ENCODE peak calls at places on chromosome 16, in eight cellular contexts. H is brain microvascular endothelial cell, P is AG10803, X is IMR-90, F is heart right ventricle, R is left ventricle myocardium inferior, Q is right lobe of liver, K is upper lobe of right lung. L is an unnamed sample.

GRCh38 chr16:81730090-81731051 is 48.7 kb upstream of the PLCG2 start:
- DNase-seq in H (peak), P (peak), X (peak), F (peak), R (peak), Q (peak), K (peak), L (peak)

GRCh38 chr16:4947722-4948503 is 10.2 kb upstream of the SEC14L5 start:
- DNase-seq in H (no peak), P (no peak), X (no peak), F (no peak), R (no peak), Q (no peak), K (no peak), L (no peak)

GRCh38 chr16:81401035-81401950 is 43.3 kb upstream of the CMIP start:
- DNase-seq in H (peak), P (peak), X (peak), F (peak), R (no peak), Q (peak), K (no peak), L (peak)

GRCh38 chr16:14490281-14490680 is 139.8 kb downstream of the PARN start:
- DNase-seq in H (no peak), P (no peak), X (no peak), F (no peak), R (no peak), Q (no peak), K (no peak), L (no peak)

GRCh38 chr16:25626172-25626571 is 65.6 kb upstream of the HS3ST4 start:
- DNase-seq in H (no peak), P (no peak), X (no peak), F (no peak), R (no peak), Q (no peak), K (no peak), L (no peak)

GRCh38 chr16:48123104-48123788 is 32.5 kb downstream of the ABCC12 start:
- DNase-seq in H (peak), P (peak), X (peak), F (no peak), R (no peak), Q (no peak), K (no peak), L (peak)

GRCh38 chr16:81096715-81097208 is 567 bp upstream of the GCSH start:
- DNase-seq in H (no peak), P (no peak), X (no peak), F (no peak), R (no peak), Q (no peak), K (no peak), L (no peak)

GRCh38 chr16:71811261-71811803 is 2.7 kb upstream of the AP1G1 start:
- DNase-seq in H (no peak), P (peak), X (peak), F (no peak), R (no peak), Q (no peak), K (no peak), L (peak)

GRCh38 chr16:35150805-35151312 is 1691.4 kb downstream of the TP53TG3F start:
- DNase-seq in H (no peak), P (no peak), X (no peak), F (no peak), R (no peak), Q (no peak), K (no peak), L (no peak)

GRCh38 chr16:4610011-4611005 is 4.4 kb downstream of the UBALD1 start:
- DNase-seq in H (no peak), P (no peak), X (no peak), F (no peak), R (no peak), Q (no peak), K (no peak), L (no peak)

GRCh38 chr16:11306997-11307638 is 26.0 kb upstream of the PRM1 start:
- DNase-seq in H (no peak), P (no peak), X (no peak), F (no peak), R (no peak), Q (no peak), K (no peak), L (no peak)

GRCh38 chr16:74868501-74868900 is 93.9 kb upstream of the FA2H start:
- DNase-seq in H (peak), P (peak), X (peak), F (peak), R (no peak), Q (no peak), K (no peak), L (peak)

GRCh38 chr16:4461250-4462085 is 13.0 kb downstream of the NMRAL1 start:
- DNase-seq in H (no peak), P (no peak), X (no peak), F (no peak), R (no peak), Q (no peak), K (no peak), L (no peak)

GRCh38 chr16:22098538-22099255 is 6.4 kb downstream of the VWA3A start:
- DNase-seq in H (peak), P (peak), X (peak), F (peak), R (no peak), Q (no peak), K (no peak), L (peak)

GRCh38 chr16:77194295-77195231 is 3.6 kb downstream of the MON1B start:
- DNase-seq in H (no peak), P (no peak), X (no peak), F (no peak), R (no peak), Q (no peak), K (no peak), L (no peak)

GRCh38 chr16:69448470-69449193 is 24.2 kb downstream of the CYB5B start:
- DNase-seq in H (no peak), P (peak), X (peak), F (no peak), R (no peak), Q (no peak), K (no peak), L (peak)

GRCh38 chr16:55700961-55701360 is 45.2 kb downstream of the SLC6A2 start:
- DNase-seq in H (no peak), P (no peak), X (no peak), F (no peak), R (no peak), Q (no peak), K (no peak), L (peak)

GRCh38 chr16:66924527-66925321 is 611 bp downstream of the RRAD start:
- DNase-seq in H (no peak), P (no peak), X (no peak), F (no peak), R (peak), Q (peak), K (peak), L (no peak)

GRCh38 chr16:80500116-80500859 is 40.5 kb upstream of the DYNLRB2 start:
- DNase-seq in H (no peak), P (no peak), X (no peak), F (no peak), R (no peak), Q (no peak), K (no peak), L (no peak)

GRCh38 chr16:49443576-49443975 is 70.0 kb downstream of the C16orf78 start:
- DNase-seq in H (no peak), P (no peak), X (no peak), F (no peak), R (no peak), Q (no peak), K (no peak), L (no peak)

GRCh38 chr16:13379266-13379665 is 477.9 kb downstream of the SHISA9 start:
- DNase-seq in H (no peak), P (no peak), X (no peak), F (no peak), R (no peak), Q (no peak), K (no peak), L (no peak)

GRCh38 chr16:14549789-14550153 is 80.3 kb downstream of the PARN start:
- DNase-seq in H (no peak), P (no peak), X (no peak), F (peak), R (no peak), Q (no peak), K (no peak), L (no peak)

GRCh38 chr16:3640632-3641501 is 13.6 kb upstream of the DNASE1 start:
- DNase-seq in H (no peak), P (no peak), X (no peak), F (no peak), R (no peak), Q (no peak), K (peak), L (no peak)

GRCh38 chr16:31696968-31697743 is 169.5 kb downstream of the AHSP start:
- DNase-seq in H (peak), P (peak), X (peak), F (no peak), R (no peak), Q (no peak), K (no peak), L (peak)

GRCh38 chr16:55561319-55561848 is 5.1 kb upstream of the CAPNS2 start:
- DNase-seq in H (no peak), P (no peak), X (no peak), F (no peak), R (no peak), Q (no peak), K (no peak), L (no peak)

GRCh38 chr16:75053791-75054555 is 55.1 kb downstream of the ZNRF1 start:
- DNase-seq in H (no peak), P (no peak), X (no peak), F (peak), R (peak), Q (peak), K (no peak), L (no peak)

GRCh38 chr16:11060364-11060763 is 116.0 kb downstream of the CLEC16A start:
- DNase-seq in H (no peak), P (no peak), X (no peak), F (no peak), R (no peak), Q (no peak), K (no peak), L (no peak)

DNA sequence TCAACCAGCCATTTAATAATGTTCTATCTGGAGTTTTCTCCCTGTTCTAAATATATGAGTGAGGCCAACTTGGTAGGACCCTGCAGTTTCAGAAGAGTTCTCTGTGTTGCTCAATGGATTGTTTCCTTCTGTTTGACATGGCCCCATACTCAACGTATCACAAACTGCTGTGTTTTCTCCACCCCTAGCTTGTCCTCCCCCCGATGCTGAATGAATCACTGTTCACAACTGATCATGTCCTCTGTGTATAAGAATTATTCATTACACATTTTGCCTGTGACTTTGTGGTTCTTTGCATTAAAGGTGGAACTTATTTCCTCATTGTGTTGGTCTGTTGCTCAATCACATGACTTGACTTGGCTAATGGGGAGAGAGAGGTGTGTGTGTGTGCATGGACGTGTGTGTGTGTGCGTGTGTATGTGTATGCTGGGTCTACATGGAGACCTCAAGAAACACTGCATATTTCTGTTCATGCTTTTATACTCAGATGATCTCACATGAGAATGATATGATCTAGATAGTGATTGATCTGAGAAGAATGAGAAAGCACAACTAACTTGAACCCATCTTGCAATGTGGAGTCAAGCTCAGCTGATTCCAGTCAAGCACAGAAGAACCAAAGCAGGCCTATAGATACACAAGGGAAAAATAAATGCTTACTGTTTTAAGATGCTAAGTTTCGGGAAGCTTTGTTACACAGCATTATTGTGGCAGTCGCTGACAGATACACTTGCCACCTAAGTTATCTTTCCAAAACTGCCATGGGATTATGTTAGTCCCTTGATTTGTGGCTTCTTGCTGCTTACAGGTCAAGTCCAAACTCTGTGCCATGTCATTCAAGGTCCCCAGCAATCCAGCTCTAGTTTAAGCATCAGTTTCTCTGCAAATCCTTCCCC is 167.8 kb upstream of the ZFHX3 start:
- DNase-seq in H (peak), P (no peak), X (peak), F (no peak), R (no peak), Q (no peak), K (no peak), L (peak)
- H3K4me3 ChIP-seq in H (no peak), P (no peak), X (no peak), F (no peak), R (no peak), Q (no peak), K (no peak), L (no peak)

GRCh38 chr16:29311636-29312344 is 94.7 kb downstream of the NPIPB11 start:
- DNase-seq in H (no peak), P (no peak), X (no peak), F (no peak), R (no peak), Q (no peak), K (no peak), L (no peak)

GRCh38 chr16:29313559-29313887 is 93.0 kb downstream of the NPIPB11 start:
- DNase-seq in H (no peak), P (no peak), X (no peak), F (no peak), R (no peak), Q (no peak), K (no peak), L (no peak)

GRCh38 chr16:29308644-29309546 is 97.6 kb downstream of the NPIPB11 start:
- DNase-seq in H (no peak), P (no peak), X (no peak), F (no peak), R (no peak), Q (no peak), K (no peak), L (no peak)

GRCh38 chr16:29312835-29313558 is 93.5 kb downstream of the NPIPB11 start:
- DNase-seq in H (no peak), P (no peak), X (no peak), F (no peak), R (no peak), Q (no peak), K (no peak), L (no peak)

DNA sequence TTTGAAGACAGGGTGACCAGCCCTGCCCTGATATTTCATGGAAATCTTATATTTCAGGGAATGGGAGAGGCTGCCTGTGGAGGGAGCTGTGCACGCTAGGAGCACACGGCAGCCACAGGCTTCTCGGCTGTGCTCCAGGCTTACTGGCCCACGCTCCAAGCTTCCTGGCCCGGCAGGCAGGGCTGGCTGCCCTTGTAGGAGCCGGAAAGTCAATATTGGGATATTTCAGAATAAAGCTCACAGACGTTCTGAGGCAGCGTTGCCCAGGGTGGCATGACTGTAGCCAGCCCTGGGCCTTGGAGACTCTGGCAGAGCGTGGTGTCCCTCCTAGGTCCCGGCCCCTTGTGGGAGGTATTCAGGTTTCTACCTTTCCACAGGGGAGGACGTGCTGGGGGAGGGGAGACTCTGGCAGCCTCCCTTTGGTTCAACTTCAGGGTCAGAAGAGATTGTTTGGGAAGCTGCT is 95.6 kb downstream of the NPIPB11 start:
- DNase-seq in H (no peak), P (peak), X (no peak), F (no peak), R (no peak), Q (peak), K (no peak), L (no peak)
- TF ChIP-seq CTCF in H (peak), P (peak), X (no peak), F (no peak), R (peak), Q (peak), K (peak), L (no peak)

GRCh38 chr16:57630931-57631845 is 2.8 kb downstream of the ADGRG1 start:
- DNase-seq in H (no peak), P (no peak), X (no peak), F (no peak), R (no peak), Q (no peak), K (no peak), L (no peak)
- H3K4me3 ChIP-seq in H (no peak), P (no peak), X (no peak), F (peak), R (peak), Q (no peak), K (no peak), L (no peak)

GRCh38 chr16:53546988-53547391 is 44.0 kb upstream of the AKTIP start:
- DNase-seq in H (peak), P (no peak), X (peak), F (no peak), R (no peak), Q (no peak), K (no peak), L (peak)
- TF ChIP-seq CTCF in H (peak), P (no peak), X (no peak), F (peak), R (peak), Q (peak), K (peak), L (peak)

GRCh38 chr16:87712184-87712822 is 53.5 kb downstream of the KLHDC4 start:
- DNase-seq in H (no peak), P (no peak), X (no peak), F (no peak), R (no peak), Q (no peak), K (no peak), L (no peak)
- H3K4me3 ChIP-seq in H (no peak), P (no peak), X (no peak), F (no peak), R (no peak), Q (no peak), K (no peak), L (no peak)

DNA sequence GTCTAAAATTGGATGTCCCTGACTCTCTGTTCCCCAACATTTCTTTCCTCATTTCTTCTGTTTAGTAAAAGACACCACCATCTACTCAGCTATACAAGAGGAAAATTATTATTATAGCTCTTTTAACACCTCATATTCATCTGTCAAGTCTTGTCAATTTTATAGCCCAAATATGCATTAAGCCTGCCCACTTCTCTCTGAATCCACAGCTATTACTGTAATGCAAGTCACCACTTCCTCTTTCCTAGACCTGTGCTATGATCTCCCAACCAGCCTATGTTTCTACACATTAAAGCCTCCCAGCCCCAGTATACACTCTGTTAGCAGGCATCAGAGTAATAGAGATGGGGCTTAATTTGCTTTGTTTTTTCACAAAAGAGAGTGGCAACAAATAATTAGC is 252.9 kb downstream of the GRIN2A start:
- DNase-seq in H (no peak), P (no peak), X (no peak), F (no peak), R (no peak), Q (no peak), K (no peak), L (no peak)
- TF ChIP-seq CTCF in H (no peak), P (no peak), X (no peak), F (no peak), R (no peak), Q (no peak), K (no peak), L (no peak)

DNA sequence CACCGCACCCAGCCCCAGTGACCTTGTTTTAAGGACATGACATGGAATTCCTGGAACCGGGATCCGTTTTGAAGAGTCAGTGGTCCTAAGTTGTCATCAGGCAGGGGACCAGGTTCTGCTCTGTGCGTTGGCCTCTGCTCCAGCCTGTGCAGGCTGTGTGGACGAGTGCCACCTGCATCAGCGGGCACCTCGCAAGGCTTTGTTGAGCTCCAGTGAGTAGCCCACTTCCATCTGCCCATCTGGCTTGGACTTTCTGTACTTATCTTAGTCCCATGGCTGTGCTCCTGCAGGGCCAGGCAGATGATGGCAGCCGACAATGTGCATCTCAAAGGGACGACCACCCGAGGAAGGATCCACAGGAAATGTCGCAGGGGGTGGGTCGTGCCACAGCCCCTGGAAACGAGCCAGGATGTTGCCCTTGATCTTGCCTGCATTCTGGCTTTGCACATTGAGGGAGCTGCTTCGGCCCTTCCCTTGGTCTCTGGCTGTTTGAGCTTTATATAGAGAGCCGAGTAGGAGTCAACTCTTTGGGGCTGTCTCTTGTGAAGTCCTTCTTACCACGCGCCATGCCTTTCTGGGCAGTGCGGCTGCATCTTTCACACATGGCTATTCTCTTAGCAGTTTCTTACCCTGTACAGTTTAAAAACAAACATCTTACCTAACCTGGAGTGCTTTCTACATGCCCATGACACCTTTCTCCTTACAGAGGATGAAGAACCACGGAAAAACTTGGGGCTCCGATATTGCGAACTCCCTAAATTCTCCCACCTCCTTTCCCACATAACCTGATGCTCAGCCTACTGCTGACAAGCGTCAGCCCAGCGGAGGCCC is 18.3 kb downstream of the KIAA0513 start:
- DNase-seq in H (no peak), P (no peak), X (no peak), F (no peak), R (no peak), Q (no peak), K (no peak), L (no peak)
- H3K4me3 ChIP-seq in H (no peak), P (no peak), X (no peak), F (no peak), R (no peak), Q (no peak), K (no peak), L (no peak)

GRCh38 chr16:68084504-68085258 is 489 bp upstream of the NFATC3 start:
- DNase-seq in H (peak), P (peak), X (peak), F (peak), R (peak), Q (peak), K (peak), L (peak)
- TF ChIP-seq CTCF in H (peak), P (no peak), X (no peak), F (no peak), R (peak), Q (peak), K (peak), L (no peak)

GRCh38 chr16:85005278-85006069 is 5.9 kb downstream of the ZDHHC7 start:
- DNase-seq in H (no peak), P (peak), X (peak), F (no peak), R (no peak), Q (no peak), K (no peak), L (peak)
- H3K4me3 ChIP-seq in H (no peak), P (peak), X (no peak), F (no peak), R (no peak), Q (no peak), K (no peak), L (no peak)